ENCODE peak calls at places on chromosomes 7 and 10, in five cellular contexts. W is neuronal stem cell, P is IMR-90, L is H1, T is mesenchymal stem cell. X is an unnamed sample.

GRCh38 chr7:930975-931758 is 23.3 kb downstream of the ADAP1 start:
- DNase-seq in W (no peak), P (no peak), L (no peak), T (no peak), X (no peak)

GRCh38 chr10:45380903-45381610 is 7.0 kb downstream of the ALOX5 start:
- DNase-seq in W (no peak), P (no peak), L (no peak), T (no peak), X (peak)

GRCh38 chr7:139687980-139688632 is 89.7 kb downstream of the HIPK2 start:
- DNase-seq in W (no peak), P (peak), L (no peak), T (peak), X (peak)

GRCh38 chr10:114252883-114253282 is 13.8 kb downstream of the VWA2 start:
- DNase-seq in W (no peak), P (no peak), L (no peak), T (no peak), X (no peak)

GRCh38 chr7:111437736-111438135 is 124.6 kb downstream of the IMMP2L start:
- DNase-seq in W (no peak), P (no peak), L (no peak), T (no peak), X (peak)

GRCh38 chr10:102231357-102232318 is 5.5 kb downstream of the ELOVL3 start:
- DNase-seq in W (no peak), P (no peak), L (peak), T (peak), X (peak)

GRCh38 chr7:41955475-41956243 is 252.8 kb upstream of the INHBA start:
- DNase-seq in W (peak), P (peak), L (peak), T (peak), X (peak)

GRCh38 chr7:2527505-2528464 is 8.2 kb downstream of the LFNG start:
- DNase-seq in W (no peak), P (peak), L (no peak), T (peak), X (peak)

GRCh38 chr10:28280652-28281051 is 22.2 kb downstream of the MPP7 start:
- DNase-seq in W (no peak), P (peak), L (no peak), T (no peak), X (no peak)

GRCh38 chr7:155885162-155886160 is 73.2 kb upstream of the SHH start:
- DNase-seq in W (peak), P (peak), L (no peak), T (no peak), X (no peak)

GRCh38 chr7:12855036-12855435 is 167.6 kb downstream of the ARL4A start:
- DNase-seq in W (no peak), P (no peak), L (no peak), T (no peak), X (no peak)

GRCh38 chr10:28631896-28632596 is 45.3 kb upstream of the BAMBI start:
- DNase-seq in W (no peak), P (peak), L (no peak), T (no peak), X (no peak)

GRCh38 chr10:95445223-95445836 is 115.8 kb downstream of the SORBS1 start:
- DNase-seq in W (no peak), P (peak), L (no peak), T (peak), X (peak)

GRCh38 chr7:116967254-116967922 is 14.1 kb downstream of the ST7 start:
- DNase-seq in W (no peak), P (no peak), L (no peak), T (no peak), X (no peak)

GRCh38 chr7:87206361-87206760 is 13.2 kb downstream of the TMEM243 start:
- DNase-seq in W (no peak), P (peak), L (no peak), T (no peak), X (no peak)

GRCh38 chr7:29457565-29457971 is 106.1 kb upstream of the PRR15 start:
- DNase-seq in W (no peak), P (no peak), L (no peak), T (peak), X (no peak)

GRCh38 chr7:143878884-143879283 is 23.1 kb downstream of the TCAF1 start:
- DNase-seq in W (no peak), P (no peak), L (no peak), T (no peak), X (no peak)

GRCh38 chr7:87253589-87254087 is 34.1 kb upstream of the TMEM243 start:
- DNase-seq in W (no peak), P (no peak), L (no peak), T (no peak), X (no peak)

GRCh38 chr7:32891800-32892520 is 400 bp upstream of the KBTBD2 start:
- DNase-seq in W (peak), P (peak), L (peak), T (peak), X (peak)
- H3K14ac ChIP-seq in W (no peak), P (peak), L (no peak), T (peak), X (peak)

GRCh38 chr7:54541941-54542618 is at the start of gene VSTM2A:
- DNase-seq in W (peak), P (no peak), L (peak), T (no peak), X (no peak)
- H3K9ac ChIP-seq in W (peak), P (no peak), L (no peak), T (no peak), X (no peak)

DNA sequence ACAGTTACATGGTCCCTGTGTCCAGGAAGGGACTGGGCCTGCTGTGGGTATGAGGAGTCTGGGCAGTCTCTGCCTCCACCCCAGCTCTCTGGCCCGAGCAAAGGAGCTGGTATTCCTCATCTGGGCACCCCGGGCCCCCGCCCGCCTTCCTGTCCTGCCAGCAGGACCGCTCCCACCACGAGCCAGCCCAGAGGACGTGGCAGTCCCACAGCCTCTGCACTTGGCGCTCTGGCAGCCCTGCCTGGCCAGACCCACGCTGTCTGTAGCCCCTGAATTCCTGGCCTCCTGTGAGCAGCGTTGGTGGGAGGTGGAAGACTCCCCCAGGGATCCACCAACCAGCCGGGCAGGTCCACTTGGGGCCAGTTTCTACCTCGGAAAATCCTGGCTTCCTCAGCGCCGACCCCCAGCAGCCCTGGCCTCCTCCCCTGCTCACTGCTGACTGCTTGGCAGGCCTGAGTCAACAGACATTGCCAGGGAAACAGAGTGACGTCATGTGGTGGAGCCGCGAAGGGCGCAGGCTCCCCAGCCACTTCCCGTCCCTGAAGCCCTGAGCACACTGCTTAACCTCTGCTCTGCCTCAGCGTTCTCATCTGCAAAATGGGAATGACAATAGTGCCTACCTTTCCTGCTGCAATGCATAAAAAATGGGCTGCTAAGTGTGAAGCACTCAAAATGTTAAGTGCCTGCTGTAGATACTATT is 21.6 kb upstream of the LIMK1 start:
- DNase-seq in W (no peak), P (peak), L (no peak), T (peak), X (peak)
- H3K4me3 ChIP-seq in W (no peak), P (no peak), L (no peak), T (peak), X (no peak)

DNA sequence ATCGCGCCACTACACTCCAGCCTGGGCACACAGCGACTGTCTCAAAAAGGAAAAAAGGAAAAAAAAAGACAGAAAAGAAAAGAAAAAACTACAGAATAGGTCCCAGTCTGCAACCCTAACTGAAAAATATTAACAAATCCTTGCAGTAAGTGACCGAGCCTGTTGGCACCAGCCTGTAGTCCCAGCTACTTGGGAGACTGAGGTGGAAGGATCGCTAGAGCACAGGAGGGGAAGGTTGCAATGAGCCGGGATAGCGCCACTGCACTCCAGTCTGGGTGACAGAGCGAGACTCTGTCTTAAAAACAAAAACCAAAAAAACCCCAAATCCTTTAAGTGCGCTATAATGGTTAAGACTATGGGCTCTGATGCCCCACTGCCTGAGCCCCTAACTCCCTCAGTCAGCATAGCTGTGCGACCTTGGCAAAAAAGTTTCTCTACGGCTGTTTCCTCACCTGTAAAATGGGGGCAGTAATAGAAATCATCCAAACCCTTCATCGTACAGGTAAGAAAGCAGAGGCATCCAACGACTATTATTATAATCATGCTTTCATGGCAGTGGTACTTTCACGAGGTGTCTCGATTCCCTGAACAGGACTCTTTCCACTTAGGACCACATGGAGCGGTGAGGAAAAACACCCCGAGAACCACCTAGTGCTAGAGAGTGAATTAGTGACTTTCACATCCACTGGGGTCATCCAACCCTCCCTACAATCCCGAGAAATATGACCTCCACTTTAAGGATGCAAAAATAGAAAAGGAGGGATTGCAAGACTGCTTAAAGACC is 755 bp downstream of the TOMM7 start:
- DNase-seq in W (no peak), P (no peak), L (no peak), T (peak), X (peak)
- H3K14ac ChIP-seq in W (no peak), P (peak), L (no peak), T (peak), X (peak)

DNA sequence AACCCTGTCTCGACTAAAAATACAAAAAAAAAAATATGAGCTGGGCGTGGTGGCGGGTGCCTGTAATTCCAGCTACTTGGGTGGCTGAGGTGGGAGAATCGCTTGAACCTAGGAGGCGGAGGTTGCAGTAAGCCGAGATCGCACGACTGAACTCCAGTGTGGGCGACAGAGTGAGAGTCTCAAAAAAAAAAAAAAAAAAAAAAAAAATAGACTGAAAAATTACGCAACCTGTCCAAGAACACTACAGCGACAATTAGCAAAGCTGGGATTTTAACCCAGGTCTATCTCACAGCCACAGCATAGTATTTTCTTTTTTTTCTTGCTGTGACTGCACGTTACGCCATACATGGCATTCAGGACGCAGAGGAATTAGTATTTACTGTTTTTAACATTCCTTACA is 1.1 kb upstream of the RABGEF1 start:
- DNase-seq in W (no peak), P (no peak), L (no peak), T (peak), X (peak)
- H3K9ac ChIP-seq in W (no peak), P (no peak), L (peak), T (peak), X (no peak)

DNA sequence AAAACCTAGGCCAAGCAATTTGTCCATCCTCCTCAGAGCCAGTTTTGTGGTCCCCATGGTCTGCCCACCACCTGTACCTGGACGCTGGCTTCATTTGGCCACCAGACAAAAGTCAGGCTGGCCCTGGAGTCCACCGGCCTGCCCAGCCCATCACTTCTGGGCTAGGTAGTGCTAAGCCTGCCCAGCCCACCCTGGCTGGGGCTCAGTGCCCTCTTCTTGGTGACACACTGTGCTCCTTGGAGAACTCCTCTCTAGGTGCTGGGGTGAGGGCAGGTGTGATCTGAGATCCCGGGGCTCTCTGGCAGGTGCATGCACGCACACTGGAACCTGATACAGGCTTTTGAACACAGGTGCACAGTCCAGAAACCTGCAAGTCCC is 1.1 kb downstream of the AIFM2 start:
- DNase-seq in W (no peak), P (no peak), L (no peak), T (no peak), X (no peak)
- H3K4me3 ChIP-seq in W (no peak), P (no peak), L (peak), T (peak), X (no peak)